ENCODE peak calls at places on chromosomes 11 and 22, in seven cellular contexts. One of them, this sample, is unnamed.

GRCh38 chr22:36022162-36022561 is 6.5 kb downstream of the RBFOX2 start:
- DNase-seq in sigmoid colon: no peak
- DNase-seq in adrenal gland: no peak
- DNase-seq in spleen: no peak
- DNase-seq in transverse colon: no peak
- DNase-seq in fibroblast of lung: peak; percentile 87
- DNase-seq in IMR-90: peak; percentile 90
- DNase-seq in this sample: no peak

GRCh38 chr11:86740628-86741488 is 59.5 kb upstream of the PRSS23 start:
- DNase-seq in sigmoid colon: peak; percentile 88
- DNase-seq in adrenal gland: peak; percentile 81
- DNase-seq in transverse colon: peak; percentile 32
- DNase-seq in spleen: no peak
- DNase-seq in IMR-90: peak; percentile 98
- DNase-seq in fibroblast of lung: peak; percentile 98
- DNase-seq in this sample: no peak

GRCh38 chr11:125448136-125448535 is 47.9 kb downstream of the FEZ1 start:
- DNase-seq in IMR-90: peak; percentile 75
- DNase-seq in fibroblast of lung: peak; percentile 37
- DNase-seq in spleen: no peak
- DNase-seq in sigmoid colon: peak; percentile 52
- DNase-seq in transverse colon: no peak
- DNase-seq in adrenal gland: no peak
- DNase-seq in this sample: no peak

GRCh38 chr11:73323464-73323863 is 15.4 kb downstream of the ARHGEF17 start:
- DNase-seq in transverse colon: peak; percentile 64
- DNase-seq in fibroblast of lung: peak; percentile 67
- DNase-seq in spleen: peak; percentile 82
- DNase-seq in sigmoid colon: peak; percentile 94
- DNase-seq in adrenal gland: peak; percentile 69
- DNase-seq in IMR-90: peak; percentile 77
- DNase-seq in this sample: peak; percentile 56

GRCh38 chr22:19577422-19577966 is 53.3 kb upstream of the CLDN5 start:
- DNase-seq in IMR-90: no peak
- DNase-seq in transverse colon: no peak
- DNase-seq in spleen: no peak
- DNase-seq in sigmoid colon: peak; percentile 32
- DNase-seq in adrenal gland: no peak
- DNase-seq in fibroblast of lung: no peak
- DNase-seq in this sample: no peak

GRCh38 chr22:50262460-50262911 is 1.0 kb upstream of the MAPK12 start:
- DNase-seq in sigmoid colon: no peak
- DNase-seq in transverse colon: no peak
- DNase-seq in spleen: no peak
- DNase-seq in IMR-90: no peak
- DNase-seq in adrenal gland: no peak
- DNase-seq in fibroblast of lung: no peak
- DNase-seq in this sample: no peak

GRCh38 chr11:64767344-64768299 is 7.8 kb upstream of the PYGM start:
- DNase-seq in IMR-90: peak; percentile 60
- DNase-seq in sigmoid colon: peak; percentile 86
- DNase-seq in adrenal gland: peak; percentile 92
- DNase-seq in transverse colon: peak; percentile 77
- DNase-seq in fibroblast of lung: peak; percentile 54
- DNase-seq in spleen: peak; percentile 91
- DNase-seq in this sample: peak; percentile 80

GRCh38 chr11:127943763-127944162 is 643.6 kb downstream of the ETS1 start:
- DNase-seq in transverse colon: no peak
- DNase-seq in fibroblast of lung: no peak
- DNase-seq in adrenal gland: no peak
- DNase-seq in sigmoid colon: no peak
- DNase-seq in spleen: no peak
- DNase-seq in IMR-90: no peak
- DNase-seq in this sample: no peak

GRCh38 chr22:32531955-32532818 is 57.6 kb downstream of the FBXO7 start:
- DNase-seq in fibroblast of lung: peak; percentile 92
- DNase-seq in IMR-90: peak; percentile 93
- DNase-seq in spleen: no peak
- DNase-seq in transverse colon: peak; percentile 51
- DNase-seq in adrenal gland: peak; percentile 58
- DNase-seq in sigmoid colon: peak; percentile 94
- DNase-seq in this sample: peak; percentile 79

GRCh38 chr22:45341503-45341902 is 31.8 kb downstream of the FAM118A start:
- DNase-seq in sigmoid colon: no peak
- DNase-seq in adrenal gland: no peak
- DNase-seq in IMR-90: no peak
- DNase-seq in fibroblast of lung: no peak
- DNase-seq in spleen: no peak
- DNase-seq in transverse colon: no peak
- DNase-seq in this sample: no peak

GRCh38 chr11:116579857-116580727 is 192.7 kb downstream of the BUD13 start:
- DNase-seq in IMR-90: no peak
- DNase-seq in fibroblast of lung: no peak
- DNase-seq in adrenal gland: no peak
- DNase-seq in spleen: peak; percentile 66
- DNase-seq in sigmoid colon: no peak
- DNase-seq in transverse colon: no peak
- DNase-seq in this sample: no peak

GRCh38 chr11:93020248-93021088 is 51.0 kb downstream of the MTNR1B start:
- DNase-seq in fibroblast of lung: peak; percentile 91
- DNase-seq in adrenal gland: peak; percentile 31
- DNase-seq in sigmoid colon: no peak
- DNase-seq in spleen: no peak
- DNase-seq in IMR-90: peak; percentile 92
- DNase-seq in transverse colon: no peak
- DNase-seq in this sample: no peak

GRCh38 chr11:96014234-96014633 is 90.3 kb upstream of the MTMR2 start:
- DNase-seq in spleen: no peak
- DNase-seq in adrenal gland: no peak
- DNase-seq in sigmoid colon: no peak
- DNase-seq in fibroblast of lung: peak; percentile 37
- DNase-seq in transverse colon: no peak
- DNase-seq in IMR-90: peak; percentile 61
- DNase-seq in this sample: no peak

GRCh38 chr22:50507421-50507990 is at the start of gene LMF2:
- DNase-seq in IMR-90: no peak
- DNase-seq in adrenal gland: peak; percentile 92
- DNase-seq in transverse colon: peak; percentile 95
- DNase-seq in fibroblast of lung: no peak
- DNase-seq in sigmoid colon: peak; percentile 94
- DNase-seq in spleen: peak; percentile 99
- DNase-seq in this sample: peak; percentile 95

GRCh38 chr22:43090130-43090789 is 1.1 kb upstream of the TTLL1 start:
- DNase-seq in fibroblast of lung: peak; percentile 86
- DNase-seq in sigmoid colon: peak; percentile 72
- DNase-seq in adrenal gland: peak; percentile 72
- DNase-seq in spleen: no peak
- DNase-seq in transverse colon: peak; percentile 47
- DNase-seq in IMR-90: peak; percentile 80
- DNase-seq in this sample: peak; percentile 66

GRCh38 chr22:25051073-25051472 is 98.6 kb downstream of the KIAA1671 start:
- DNase-seq in fibroblast of lung: no peak
- DNase-seq in spleen: no peak
- DNase-seq in sigmoid colon: no peak
- DNase-seq in IMR-90: no peak
- DNase-seq in transverse colon: no peak
- DNase-seq in adrenal gland: no peak
- DNase-seq in this sample: no peak

GRCh38 chr11:31641477-31642062 is 132.0 kb downstream of the ELP4 start:
- DNase-seq in spleen: no peak
- DNase-seq in IMR-90: peak; percentile 36
- DNase-seq in transverse colon: peak; percentile 8
- DNase-seq in fibroblast of lung: peak; percentile 43
- DNase-seq in adrenal gland: peak; percentile 32
- DNase-seq in sigmoid colon: no peak
- DNase-seq in this sample: peak; percentile 36

GRCh38 chr22:35683560-35683959 is 34.1 kb upstream of the APOL5 start:
- DNase-seq in adrenal gland: no peak
- DNase-seq in sigmoid colon: no peak
- DNase-seq in transverse colon: no peak
- DNase-seq in spleen: no peak
- DNase-seq in IMR-90: no peak
- DNase-seq in fibroblast of lung: no peak
- DNase-seq in this sample: no peak

GRCh38 chr11:124069429-124070401 is 28.6 kb upstream of the OR10G7 start:
- DNase-seq in sigmoid colon: no peak
- DNase-seq in fibroblast of lung: peak; percentile 72
- DNase-seq in adrenal gland: no peak
- DNase-seq in transverse colon: peak; percentile 36
- DNase-seq in spleen: peak; percentile 87
- DNase-seq in IMR-90: peak; percentile 50
- DNase-seq in this sample: peak; percentile 76

GRCh38 chr11:19116315-19116970 is 525 bp upstream of the ZDHHC13 start:
- DNase-seq in IMR-90: no peak
- DNase-seq in sigmoid colon: no peak
- DNase-seq in adrenal gland: no peak
- DNase-seq in fibroblast of lung: no peak
- DNase-seq in spleen: peak; percentile 69
- DNase-seq in transverse colon: no peak
- DNase-seq in this sample: no peak

GRCh38 chr11:78860720-78861422 is 286.2 kb upstream of the NARS2 start:
- DNase-seq in IMR-90: peak; percentile 35
- DNase-seq in spleen: no peak
- DNase-seq in sigmoid colon: no peak
- DNase-seq in adrenal gland: no peak
- DNase-seq in fibroblast of lung: peak; percentile 44
- DNase-seq in transverse colon: no peak
- DNase-seq in this sample: no peak

GRCh38 chr22:32796865-32797573 is 4.5 kb upstream of the TIMP3 start:
- DNase-seq in spleen: peak; percentile 83
- DNase-seq in adrenal gland: peak; percentile 76
- DNase-seq in sigmoid colon: peak; percentile 88
- DNase-seq in transverse colon: peak; percentile 70
- DNase-seq in fibroblast of lung: peak; percentile 85
- DNase-seq in IMR-90: peak; percentile 83
- DNase-seq in this sample: peak; percentile 61

GRCh38 chr22:36933629-36934028 is 20.2 kb downstream of the CSF2RB start:
- DNase-seq in transverse colon: no peak
- DNase-seq in spleen: no peak
- DNase-seq in fibroblast of lung: no peak
- DNase-seq in sigmoid colon: no peak
- DNase-seq in adrenal gland: peak; percentile 17
- DNase-seq in IMR-90: no peak
- DNase-seq in this sample: no peak

GRCh38 chr22:42635531-42635930 is 4.9 kb downstream of the ATP5MGL start:
- DNase-seq in sigmoid colon: peak; percentile 88
- DNase-seq in IMR-90: peak; percentile 90
- DNase-seq in spleen: no peak
- DNase-seq in adrenal gland: peak; percentile 90
- DNase-seq in fibroblast of lung: peak; percentile 82
- DNase-seq in transverse colon: peak; percentile 55
- DNase-seq in this sample: no peak

GRCh38 chr11:12680246-12680939 is 6.2 kb downstream of the TEAD1 start:
- DNase-seq in fibroblast of lung: peak; percentile 95
- DNase-seq in sigmoid colon: peak; percentile 95
- DNase-seq in IMR-90: peak; percentile 91
- DNase-seq in transverse colon: peak; percentile 91
- DNase-seq in spleen: no peak
- DNase-seq in adrenal gland: peak; percentile 41
- DNase-seq in this sample: peak; percentile 80

GRCh38 chr11:6794637-6795036 is 4.9 kb downstream of the OR6A2 start:
- DNase-seq in transverse colon: no peak
- DNase-seq in sigmoid colon: no peak
- DNase-seq in IMR-90: no peak
- DNase-seq in spleen: no peak
- DNase-seq in fibroblast of lung: no peak
- DNase-seq in adrenal gland: no peak
- DNase-seq in this sample: no peak
- TF ChIP-seq CTCF in transverse colon: no peak
- TF ChIP-seq CTCF in sigmoid colon: no peak
- TF ChIP-seq CTCF in IMR-90: no peak
- TF ChIP-seq CTCF in spleen: no peak
- TF ChIP-seq CTCF in fibroblast of lung: no peak
- TF ChIP-seq CTCF in adrenal gland: no peak
- TF ChIP-seq CTCF in this sample: no peak

DNA sequence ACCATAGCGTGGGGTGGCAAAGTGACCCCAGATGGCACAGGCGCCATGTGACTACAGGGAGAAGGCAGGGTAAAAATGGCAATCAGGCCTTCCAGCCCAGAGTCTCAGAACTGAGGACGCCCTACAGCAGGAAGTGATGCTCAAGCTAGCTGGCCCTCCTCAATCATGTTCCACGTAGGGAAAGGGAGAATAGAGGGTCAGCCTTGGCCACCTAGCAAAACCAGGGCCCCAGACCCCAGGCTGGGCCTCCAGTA is 978 bp upstream of the ANKRD13D start:
- DNase-seq in adrenal gland: no peak
- DNase-seq in fibroblast of lung: no peak
- DNase-seq in transverse colon: no peak
- DNase-seq in sigmoid colon: no peak
- DNase-seq in IMR-90: no peak
- DNase-seq in spleen: no peak
- DNase-seq in this sample: no peak
- H3K4me1 ChIP-seq in adrenal gland: peaks cover 31% of the 10 kb centered on the region
- H3K4me1 ChIP-seq in fibroblast of lung: peaks cover 19% of the 10 kb centered on the region
- H3K4me1 ChIP-seq in transverse colon: peaks cover 38% of the 10 kb centered on the region
- H3K4me1 ChIP-seq in sigmoid colon: peaks cover 56% of the 10 kb centered on the region
- H3K4me1 ChIP-seq in IMR-90: peaks cover 19% of the 10 kb centered on the region
- H3K4me1 ChIP-seq in spleen: peaks cover 94% of the 10 kb centered on the region
- H3K4me1 ChIP-seq in this sample: peaks cover 10% of the 10 kb centered on the region

DNA sequence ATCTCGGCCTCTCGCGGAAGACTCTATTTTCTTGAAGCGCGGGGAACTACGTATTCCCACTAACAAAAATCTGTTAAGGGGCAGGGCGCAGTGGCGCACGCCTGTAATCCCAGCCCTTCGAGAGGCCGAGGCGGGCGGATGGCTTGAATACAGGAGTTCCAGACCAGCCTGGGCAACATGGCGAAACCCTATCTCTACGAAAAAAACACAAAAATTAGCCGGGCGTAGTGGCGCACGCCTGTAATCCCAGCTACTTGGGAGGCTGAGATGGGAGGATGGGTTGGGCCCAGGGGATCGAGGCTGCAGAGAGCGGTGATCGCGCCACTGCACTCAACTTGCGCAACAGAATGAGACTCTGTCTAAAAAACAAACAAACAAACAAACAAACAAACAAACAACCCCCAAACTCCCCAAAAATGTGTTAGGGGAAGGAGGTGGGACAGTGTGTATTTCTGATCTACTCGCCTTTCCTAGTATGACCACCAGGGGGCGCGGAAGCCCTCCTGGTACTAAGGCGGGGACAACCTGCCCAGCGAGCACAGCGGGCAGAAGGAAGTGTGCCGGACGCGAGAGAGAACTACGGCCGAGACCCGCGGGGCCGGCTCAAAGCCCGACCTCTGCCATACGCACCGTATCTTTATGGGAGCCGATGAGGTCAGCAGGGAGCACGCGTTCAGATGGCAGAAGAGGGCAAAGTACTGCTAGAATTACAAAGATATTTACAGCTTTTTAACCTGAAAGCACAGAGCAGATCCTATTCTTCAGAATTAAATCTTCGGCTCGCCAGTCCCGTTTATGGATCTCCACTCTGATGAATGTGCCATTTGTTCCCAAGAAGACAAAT is 1.3 kb upstream of the STX3 start:
- DNase-seq in sigmoid colon: peak; percentile 92
- DNase-seq in spleen: peak; percentile 96
- DNase-seq in fibroblast of lung: peak; percentile 74
- DNase-seq in IMR-90: peak; percentile 63
- DNase-seq in transverse colon: peak; percentile 91
- DNase-seq in adrenal gland: peak; percentile 93
- DNase-seq in this sample: peak; percentile 68
- H3K4me3 ChIP-seq in sigmoid colon: peak overlapping the region; percentile 71
- H3K4me3 ChIP-seq in spleen: peak overlapping the region; percentile 73
- H3K4me3 ChIP-seq in fibroblast of lung: peak overlapping the region; percentile 54
- H3K4me3 ChIP-seq in IMR-90: peak overlapping the region; percentile 83
- H3K4me3 ChIP-seq in transverse colon: peak overlapping the region; percentile 96
- H3K4me3 ChIP-seq in adrenal gland: peak overlapping the region; percentile 89
- H3K4me3 ChIP-seq in this sample: peak overlapping the region; percentile 59

GRCh38 chr11:33785609-33786008 is 11.3 kb upstream of the FBXO3 start:
- DNase-seq in fibroblast of lung: no peak
- DNase-seq in adrenal gland: no peak
- DNase-seq in sigmoid colon: no peak
- DNase-seq in IMR-90: no peak
- DNase-seq in transverse colon: no peak
- DNase-seq in spleen: no peak
- DNase-seq in this sample: no peak
- TF ChIP-seq CTCF in fibroblast of lung: no peak
- TF ChIP-seq CTCF in adrenal gland: no peak
- TF ChIP-seq CTCF in sigmoid colon: no peak
- TF ChIP-seq CTCF in IMR-90: no peak
- TF ChIP-seq CTCF in transverse colon: no peak
- TF ChIP-seq CTCF in spleen: no peak
- TF ChIP-seq CTCF in this sample: no peak